ENCODE peak calls at places on chromosome 5, in eight cellular contexts. A is AG04450; M is left ventricle myocardium inferior; P is AG09309; D is CD8-positive, alpha-beta memory T cell; K is OCI-LY7; V is fibroblast of pulmonary artery; B is cardiac fibroblast. T is an unnamed sample.
A peak's percentile ranks its signal among the peaks of the same experiment; 100 is the strongest.

GRCh38 chr5:53350991-53351770 is 129.2 kb upstream of the FST start:
- DNase-seq in K (no peak), A (no peak), D (no peak), M (no peak), P (no peak), B (no peak), V (no peak), T (no peak)

GRCh38 chr5:144368556-144368955 is 197.9 kb downstream of the KCTD16 start:
- DNase-seq in D (no peak), K (no peak), P (peak; percentile 5), B (peak; percentile 59), M (no peak), V (peak; percentile 44), A (no peak), T (no peak)

GRCh38 chr5:107253246-107253645 is 417.5 kb downstream of the EFNA5 start:
- DNase-seq in A (no peak), B (no peak), V (no peak), K (no peak), M (no peak), P (no peak), D (no peak), T (no peak)

GRCh38 chr5:112253478-112254250 is 165.4 kb downstream of the EPB41L4A start:
- DNase-seq in B (peak; percentile 79), K (no peak), A (no peak), D (no peak), P (no peak), M (peak; percentile 25), V (peak; percentile 87), T (no peak)

GRCh38 chr5:148583421-148583965 is 70.8 kb downstream of the HTR4 start:
- DNase-seq in A (no peak), D (no peak), P (no peak), V (no peak), B (peak; percentile 21), K (no peak), M (no peak), T (no peak)

GRCh38 chr5:138963763-138964371 is 88.7 kb upstream of the LRRTM2 start:
- DNase-seq in P (no peak), B (no peak), D (no peak), V (no peak), K (no peak), M (no peak), A (no peak), T (no peak)

GRCh38 chr5:107878676-107879075 is 207.9 kb upstream of the EFNA5 start:
- DNase-seq in P (no peak), K (no peak), B (no peak), D (no peak), V (no peak), A (no peak), M (no peak), T (no peak)

GRCh38 chr5:4387295-4387694 is 752.8 kb upstream of the ADAMTS16 start:
- DNase-seq in D (no peak), B (no peak), M (no peak), P (no peak), A (no peak), K (no peak), V (no peak), T (no peak)

GRCh38 chr5:135944967-135945560 is 9.7 kb downstream of the LECT2 start:
- DNase-seq in D (peak; percentile 44), K (peak; percentile 84), B (peak; percentile 94), P (peak; percentile 73), A (peak; percentile 74), M (no peak), V (peak; percentile 93), T (no peak)

GRCh38 chr5:38543074-38543473 is 13.4 kb downstream of the LIFR start:
- DNase-seq in B (no peak), P (no peak), K (no peak), D (no peak), V (no peak), A (no peak), M (no peak), T (no peak)

GRCh38 chr5:20572560-20572959 is 584.6 kb upstream of the CDH18 start:
- DNase-seq in M (no peak), D (no peak), K (no peak), A (no peak), V (peak; percentile 87), P (no peak), B (peak; percentile 76), T (no peak)

GRCh38 chr5:104540448-104540847 is 977.9 kb upstream of the NUDT12 start:
- DNase-seq in B (peak; percentile 64), V (peak; percentile 79), D (no peak), A (peak; percentile 20), K (no peak), P (no peak), M (no peak), T (no peak)

GRCh38 chr5:119583684-119584083 is 45.7 kb upstream of the FAM170A start:
- DNase-seq in V (peak; percentile 2), K (no peak), A (no peak), M (no peak), P (peak; percentile 1), B (peak; percentile 55), D (no peak), T (no peak)

GRCh38 chr5:173435543-173435942 is 107.3 kb upstream of the STC2 start:
- DNase-seq in K (no peak), A (no peak), D (no peak), P (no peak), B (peak; percentile 14), M (no peak), V (no peak), T (no peak)

GRCh38 chr5:94361161-94361560 is 257.2 kb downstream of the KIAA0825 start:
- DNase-seq in K (no peak), A (no peak), P (peak; percentile 5), V (no peak), B (peak; percentile 15), D (no peak), M (no peak), T (no peak)

GRCh38 chr5:94361832-94362754 is 256.3 kb downstream of the KIAA0825 start:
- DNase-seq in V (no peak), K (no peak), P (no peak), D (no peak), A (no peak), B (no peak), M (no peak), T (no peak)

GRCh38 chr5:94360382-94360781 is 258.0 kb downstream of the KIAA0825 start:
- DNase-seq in D (no peak), M (no peak), K (no peak), A (no peak), P (no peak), V (no peak), B (no peak), T (no peak)

GRCh38 chr5:94362857-94363256 is 255.5 kb downstream of the KIAA0825 start:
- DNase-seq in D (no peak), V (no peak), B (no peak), A (no peak), K (no peak), M (no peak), P (no peak), T (no peak)

DNA sequence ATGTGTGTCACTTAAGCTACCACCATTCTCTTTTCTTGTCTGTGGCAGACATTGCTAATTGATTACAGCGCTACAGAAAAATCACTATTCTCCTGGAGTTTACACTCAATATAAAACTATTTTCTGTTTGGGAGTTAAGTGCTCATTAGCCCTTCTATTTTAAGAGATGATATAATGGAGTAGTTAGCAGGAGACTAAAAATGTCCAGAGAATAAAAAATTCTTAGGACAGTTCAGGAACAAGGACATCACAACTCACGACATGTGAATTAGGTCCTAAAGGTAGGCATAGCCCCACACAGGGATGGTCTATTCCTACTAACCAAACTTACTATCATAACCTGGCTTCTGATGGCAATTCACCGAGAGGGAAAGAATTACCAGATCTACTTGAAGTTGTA is 258.5 kb downstream of the KIAA0825 start:
- DNase-seq in P (no peak), B (no peak), V (no peak), M (no peak), K (no peak), D (no peak), A (no peak), T (no peak)
- H3K4me3 ChIP-seq in P (no peak overlapping the region), B (no peak overlapping the region), V (no peak overlapping the region), M (no peak overlapping the region), K (no peak overlapping the region), D (no peak overlapping the region), A (no peak overlapping the region), T (no peak overlapping the region)

DNA sequence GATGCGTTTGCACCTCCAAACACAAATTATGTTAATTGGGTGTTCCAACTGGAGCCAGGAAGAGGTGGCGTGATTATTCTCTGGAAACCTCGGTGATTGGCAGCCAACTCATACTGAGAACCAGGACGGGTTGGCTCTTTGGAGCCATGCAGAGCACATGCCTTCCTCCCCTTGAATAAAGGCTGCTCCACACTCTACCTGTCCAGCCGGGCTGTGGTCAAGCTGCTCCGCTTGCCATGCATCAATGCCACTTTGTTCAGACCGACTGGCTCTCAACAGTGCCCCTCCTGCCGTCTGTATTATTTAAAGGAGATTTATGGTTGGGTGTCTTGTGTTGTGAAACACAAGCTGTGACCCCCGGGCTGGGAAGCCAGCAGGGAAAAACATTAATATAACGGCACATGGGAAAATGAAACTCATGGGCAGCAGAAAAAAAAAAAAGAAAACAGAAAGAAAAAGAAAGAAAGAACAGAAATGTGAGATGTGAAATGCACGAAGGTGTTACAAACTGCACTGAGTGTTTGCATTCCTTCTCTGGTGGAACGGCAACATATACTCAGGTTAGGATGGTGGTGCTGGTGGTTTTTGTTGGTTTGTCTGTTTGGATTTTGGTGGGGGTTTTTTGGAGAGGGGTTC is 190.9 kb downstream of the EBF1 start:
- DNase-seq in K (no peak), V (no peak), A (no peak), D (no peak), M (no peak), B (no peak), P (no peak), T (no peak)
- H3K4me3 ChIP-seq in K (no peak overlapping the region), V (no peak overlapping the region), A (no peak overlapping the region), D (no peak overlapping the region), M (no peak overlapping the region), B (no peak overlapping the region), P (no peak overlapping the region), T (no peak overlapping the region)

DNA sequence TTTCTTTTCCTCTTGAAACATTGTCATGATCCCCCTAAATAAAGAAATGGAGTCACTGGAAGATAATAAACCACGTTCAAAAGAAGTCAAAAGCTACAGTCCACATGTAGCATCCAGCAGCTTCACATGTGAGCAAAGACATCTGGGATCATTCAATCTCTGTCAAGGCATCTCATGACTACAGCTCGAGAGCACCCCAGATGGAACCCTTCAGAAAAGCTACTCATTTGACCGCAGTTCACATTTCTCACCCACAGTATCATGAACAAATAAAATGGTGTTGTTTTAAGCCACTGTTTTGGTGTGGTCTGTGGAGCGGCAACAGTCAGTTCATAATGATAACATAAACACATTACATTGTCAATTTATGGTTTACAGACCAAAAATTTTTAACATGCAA is 1974.7 kb upstream of the CDH6 start:
- DNase-seq in K (no peak), P (no peak), M (no peak), V (no peak), A (no peak), B (no peak), D (no peak), T (no peak)
- H3K4me3 ChIP-seq in K (no peak overlapping the region), P (no peak overlapping the region), M (no peak overlapping the region), V (no peak overlapping the region), A (no peak overlapping the region), B (no peak overlapping the region), D (no peak overlapping the region), T (no peak overlapping the region)

DNA sequence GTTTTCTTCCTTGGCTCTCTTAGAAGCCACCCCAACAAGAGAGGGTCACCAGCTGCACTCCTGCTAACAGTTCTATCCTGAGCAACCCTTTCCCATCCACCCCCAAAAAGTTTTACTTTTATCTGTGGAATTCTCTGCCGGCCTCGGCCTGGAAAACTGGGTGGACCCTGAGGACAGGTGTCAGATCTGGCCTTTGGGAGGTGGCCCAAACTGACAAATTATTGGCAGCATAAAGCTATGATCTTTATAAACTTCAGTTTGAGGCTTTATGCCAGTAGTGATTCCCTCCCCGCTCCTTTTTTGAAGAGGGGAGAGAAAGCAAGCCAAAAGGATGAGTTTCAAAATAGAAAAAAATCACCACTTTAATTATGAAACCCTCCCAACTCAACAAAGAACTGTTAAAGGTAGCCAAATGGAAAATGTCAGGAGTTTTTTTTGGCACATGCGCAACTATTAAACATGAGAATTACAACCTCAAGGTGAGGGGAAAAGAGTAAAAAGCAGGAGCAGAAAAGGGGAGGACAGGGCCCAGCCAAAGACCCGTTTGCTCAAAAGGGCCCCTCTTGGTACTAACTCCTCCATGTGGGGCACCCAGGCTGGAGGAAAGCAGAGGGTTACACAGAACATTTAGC is 49.5 kb downstream of the FBXW11 start:
- DNase-seq in B (no peak), P (no peak), D (no peak), M (no peak), K (no peak), A (no peak), V (no peak), T (no peak)
- H3K4me3 ChIP-seq in B (no peak overlapping the region), P (no peak overlapping the region), D (no peak overlapping the region), M (no peak overlapping the region), K (no peak overlapping the region), A (no peak overlapping the region), V (no peak overlapping the region), T (no peak overlapping the region)